ENCODE peak calls at places on chromosomes 2 and 18, in four cellular contexts. R is HTR-8/SVneo, T is DMS153, Z is tibial artery. H is an unnamed sample.

GRCh38 chr2:157751462-157752058 is 122.9 kb upstream of the ACVR1C start:
- DNase-seq in R (no peak), T (no peak), Z (no peak), H (peak)

GRCh38 chr2:222878284-222878876 is 17.5 kb downstream of the ACSL3 start:
- DNase-seq in R (no peak), T (no peak), Z (no peak), H (no peak)

GRCh38 chr18:33937270-33937816 is 287.4 kb downstream of the NOL4 start:
- DNase-seq in R (no peak), T (no peak), Z (no peak), H (no peak)

GRCh38 chr18:48375150-48375790 is 33.9 kb downstream of the ZBTB7C start:
- DNase-seq in R (no peak), T (no peak), Z (no peak), H (peak)

GRCh38 chr2:240060977-240061591 is 7.8 kb upstream of the OR6B3 start:
- DNase-seq in R (peak), T (peak), Z (no peak), H (peak)

GRCh38 chr18:44682871-44683221 is 2.2 kb downstream of the SETBP1 start:
- DNase-seq in R (no peak), T (peak), Z (peak), H (no peak)

GRCh38 chr2:33573657-33574056 is 25.4 kb downstream of the FAM98A start:
- DNase-seq in R (no peak), T (no peak), Z (no peak), H (no peak)

GRCh38 chr2:173076557-173077345 is 1.1 kb downstream of the MAP3K20 start:
- DNase-seq in R (no peak), T (no peak), Z (peak), H (peak)

GRCh38 chr2:84839851-84840250 is 41.0 kb downstream of the TRABD2A start:
- DNase-seq in R (no peak), T (no peak), Z (no peak), H (no peak)

GRCh38 chr2:178282075-178282474 is 87.8 kb downstream of the OSBPL6 start:
- DNase-seq in R (peak), T (no peak), Z (no peak), H (peak)

GRCh38 chr2:111157798-111158197 is 37.1 kb downstream of the BCL2L11 start:
- DNase-seq in R (no peak), T (peak), Z (no peak), H (no peak)

GRCh38 chr2:238701907-238702206 is 146.0 kb upstream of the TWIST2 start:
- DNase-seq in R (no peak), T (no peak), Z (no peak), H (no peak)

GRCh38 chr2:43950383-43951008 is 45.3 kb downstream of the LRPPRC start:
- DNase-seq in R (peak), T (peak), Z (no peak), H (peak)

GRCh38 chr2:141940709-141941108 is 190.1 kb downstream of the LRP1B start:
- DNase-seq in R (no peak), T (no peak), Z (no peak), H (no peak)

GRCh38 chr2:54979645-54980044 is 70.6 kb downstream of the RTN4 start:
- DNase-seq in R (no peak), T (no peak), Z (no peak), H (peak)

GRCh38 chr2:164757934-164758695 is 83.5 kb downstream of the COBLL1 start:
- DNase-seq in R (no peak), T (no peak), Z (peak), H (peak)

GRCh38 chr2:182047544-182047943 is 61.9 kb downstream of the PPP1R1C start:
- DNase-seq in R (no peak), T (no peak), Z (no peak), H (no peak)

GRCh38 chr2:236168110-236169067 is at the start of gene GBX2:
- DNase-seq in R (peak), T (peak), Z (no peak), H (peak)

GRCh38 chr18:58175122-58175687 is 131.2 kb downstream of the NEDD4L start:
- DNase-seq in R (no peak), T (peak), Z (no peak), H (no peak)

GRCh38 chr2:48482774-48483173 is 47.2 kb upstream of the STON1 start:
- DNase-seq in R (no peak), T (peak), Z (no peak), H (peak)

GRCh38 chr2:177353084-177353483 is 39.5 kb upstream of the AGPS start:
- DNase-seq in R (no peak), T (no peak), Z (no peak), H (no peak)

GRCh38 chr18:11791131-11791530 is 60.1 kb upstream of the CHMP1B start:
- DNase-seq in R (no peak), T (no peak), Z (no peak), H (no peak)

GRCh38 chr18:5106730-5107129 is 90.3 kb downstream of the AKAIN1 start:
- DNase-seq in R (no peak), T (no peak), Z (no peak), H (no peak)

GRCh38 chr18:58263055-58263732 is 219.2 kb downstream of the NEDD4L start:
- DNase-seq in R (peak), T (no peak), Z (no peak), H (peak)

GRCh38 chr2:43305537-43305936 is 79.1 kb upstream of the ZFP36L2 start:
- DNase-seq in R (no peak), T (no peak), Z (peak), H (no peak)

GRCh38 chr2:209162129-209162528 is 261.7 kb upstream of the MAP2 start:
- DNase-seq in R (no peak), T (no peak), Z (no peak), H (peak)

GRCh38 chr18:37396981-37397720 is 168.4 kb downstream of the CELF4 start:
- DNase-seq in R (no peak), T (no peak), Z (no peak), H (no peak)

GRCh38 chr2:238120463-238121298 is 17.8 kb upstream of the KLHL30 start:
- DNase-seq in R (peak), T (no peak), Z (no peak), H (no peak)

GRCh38 chr2:71464389-71464788 is 11.0 kb downstream of the DYSF start:
- DNase-seq in R (no peak), T (no peak), Z (no peak), H (no peak)